ENCODE peak calls at places on chromosome 18, in seven cellular contexts. K is prostate gland; T is pancreas; M is AG04450; P is CD4-positive, alpha-beta T cell; B is A549; J is brain microvascular endothelial cell. F is an unnamed sample.
A peak's percentile ranks its signal among the peaks of the same experiment; 100 is the strongest.

GRCh38 chr18:47168913-47169312 is 7.3 kb downstream of the IER3IP1 start:
- DNase-seq in K (no peak), T (no peak), M (no peak), P (no peak), B (no peak), J (no peak), F (no peak)

GRCh38 chr18:26757263-26758019 is 108.1 kb downstream of the AQP4 start:
- DNase-seq in K (peak; percentile 74), T (peak; percentile 70), M (no peak), P (no peak), B (no peak), J (no peak), F (no peak)

GRCh38 chr18:62989195-62989594 is 273.9 kb downstream of the PHLPP1 start:
- DNase-seq in K (no peak), T (no peak), M (no peak), P (no peak), B (no peak), J (no peak), F (no peak)

GRCh38 chr18:24987271-24987932 is 364.6 kb downstream of the ZNF521 start:
- DNase-seq in K (peak; percentile 13), T (no peak), M (no peak), P (no peak), B (no peak), J (no peak), F (no peak)

GRCh38 chr18:46471809-46472498 is 185.1 kb downstream of the LOXHD1 start:
- DNase-seq in K (no peak), T (no peak), M (no peak), P (no peak), B (no peak), J (no peak), F (no peak)

GRCh38 chr18:26438980-26439379 is 109.4 kb downstream of the KCTD1 start:
- DNase-seq in K (no peak), T (no peak), M (no peak), P (no peak), B (no peak), J (no peak), F (no peak)

GRCh38 chr18:286515-287310 is 18.9 kb upstream of the THOC1 start:
- DNase-seq in K (no peak), T (no peak), M (no peak), P (no peak), B (no peak), J (peak; percentile 6), F (no peak)

GRCh38 chr18:79427368-79428225 is 31.9 kb downstream of the NFATC1 start:
- DNase-seq in K (no peak), T (no peak), M (no peak), P (no peak), B (no peak), J (no peak), F (no peak)

GRCh38 chr18:46686186-46686585 is 29.2 kb upstream of the LOXHD1 start:
- DNase-seq in K (no peak), T (no peak), M (no peak), P (no peak), B (no peak), J (no peak), F (no peak)

GRCh38 chr18:9137168-9138066 is 836 bp downstream of the ANKRD12 start:
- DNase-seq in K (peak; percentile 52), T (peak; percentile 74), M (peak; percentile 82), P (peak; percentile 74), B (peak; percentile 37), J (peak; percentile 77), F (peak; percentile 66)

GRCh38 chr18:8084160-8084559 is 517.0 kb downstream of the PTPRM start:
- DNase-seq in K (no peak), T (peak; percentile 46), M (peak; percentile 6), P (no peak), B (peak; percentile 15), J (peak; percentile 49), F (no peak)

GRCh38 chr18:13372405-13372995 is 153.9 kb downstream of the LDLRAD4 start:
- DNase-seq in K (no peak), T (no peak), M (no peak), P (no peak), B (no peak), J (no peak), F (no peak)

GRCh38 chr18:3885209-3885792 is 435.3 kb downstream of the TGIF1 start:
- DNase-seq in K (no peak), T (no peak), M (no peak), P (no peak), B (peak; percentile 44), J (peak; percentile 11), F (no peak)

GRCh38 chr18:11859903-11860407 is 8.7 kb downstream of the CHMP1B start:
- DNase-seq in K (no peak), T (no peak), M (peak; percentile 21), P (no peak), B (peak; percentile 67), J (peak; percentile 91), F (no peak)

GRCh38 chr18:78965260-78965659 is 14.4 kb upstream of the SALL3 start:
- DNase-seq in K (no peak), T (no peak), M (no peak), P (no peak), B (no peak), J (no peak), F (no peak)

GRCh38 chr18:77062518-77063003 is 70.0 kb downstream of the MBP start:
- DNase-seq in K (no peak), T (no peak), M (peak; percentile 21), P (peak; percentile 65), B (no peak), J (peak; percentile 98), F (no peak)

GRCh38 chr18:13264091-13264777 is 45.7 kb downstream of the LDLRAD4 start:
- DNase-seq in K (no peak), T (no peak), M (no peak), P (no peak), B (no peak), J (no peak), F (no peak)

GRCh38 chr18:13112982-13113381 is 105.6 kb upstream of the LDLRAD4 start:
- DNase-seq in K (no peak), T (peak; percentile 37), M (no peak), P (no peak), B (no peak), J (peak; percentile 58), F (no peak)

DNA sequence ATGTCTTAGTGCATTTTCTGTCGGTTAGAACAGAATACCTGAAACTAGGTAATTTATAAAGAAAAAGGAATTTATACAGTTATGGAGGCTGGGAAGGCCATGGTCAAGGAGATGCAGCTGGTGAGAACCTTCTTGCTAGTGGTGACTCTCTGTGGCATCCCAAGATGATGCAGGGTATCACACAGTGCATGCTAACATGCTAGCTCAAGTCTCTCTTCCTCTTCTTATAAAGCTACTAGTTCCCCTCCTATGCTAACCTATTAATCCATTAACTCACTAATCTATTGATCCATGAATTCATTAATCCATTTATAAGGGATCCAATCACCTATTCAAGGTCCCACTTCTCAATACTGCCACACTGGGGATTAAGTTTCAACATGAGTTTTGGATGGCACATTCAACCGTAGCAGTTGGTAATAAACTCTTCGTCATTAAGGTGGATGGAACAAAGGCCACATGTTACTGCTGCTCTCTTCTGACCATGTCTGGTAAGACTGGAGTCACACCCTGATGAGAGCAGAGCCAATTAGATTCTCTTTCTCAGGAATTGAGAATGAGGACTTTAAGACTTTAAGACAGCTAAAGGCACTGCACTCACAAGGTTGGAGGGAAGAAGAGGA is 211.6 kb upstream of the SMAD7 start:
- DNase-seq in K (no peak), T (no peak), M (no peak), P (no peak), B (no peak), J (no peak), F (no peak)
- TF ChIP-seq CTCF in K (no peak), T (no peak), M (no peak), P (no peak), B (no peak), J (no peak), F (no peak)

DNA sequence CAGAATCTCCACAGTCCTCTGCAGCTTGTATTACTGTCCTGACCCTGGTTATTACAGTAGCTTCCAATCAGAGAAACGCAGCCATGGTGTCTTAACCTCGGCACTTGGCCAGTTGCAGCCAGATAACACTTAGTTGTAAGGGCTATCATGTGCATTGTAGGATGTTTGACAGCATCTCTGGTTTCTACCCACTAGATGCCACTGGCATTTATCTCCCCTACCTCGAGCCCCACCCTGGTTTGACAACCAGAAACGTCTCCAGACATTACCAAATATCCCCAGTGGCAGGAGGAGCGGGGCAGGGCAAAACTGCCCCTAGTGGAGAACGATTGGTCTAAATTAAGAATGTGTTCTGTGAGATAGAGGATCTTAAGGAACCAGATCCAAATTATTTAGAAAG is 13.1 kb downstream of the DSG2 start:
- DNase-seq in K (no peak), T (no peak), M (no peak), P (no peak), B (no peak), J (no peak), F (no peak)
- TF ChIP-seq CTCF in K (no peak), T (no peak), M (no peak), P (no peak), B (peak; percentile 10), J (peak; percentile 34), F (no peak)

GRCh38 chr18:53147472-53147871 is 807.5 kb downstream of the DCC start:
- DNase-seq in K (no peak), T (no peak), M (no peak), P (no peak), B (no peak), J (no peak), F (no peak)

GRCh38 chr18:53152478-53152877 is 812.5 kb downstream of the DCC start:
- DNase-seq in K (no peak), T (no peak), M (no peak), P (no peak), B (no peak), J (no peak), F (no peak)

GRCh38 chr18:53148056-53148574 is 808.1 kb downstream of the DCC start:
- DNase-seq in K (no peak), T (no peak), M (no peak), P (no peak), B (no peak), J (no peak), F (no peak)

GRCh38 chr18:53153800-53154199 is 813.8 kb downstream of the DCC start:
- DNase-seq in K (no peak), T (no peak), M (no peak), P (no peak), B (no peak), J (no peak), F (no peak)

DNA sequence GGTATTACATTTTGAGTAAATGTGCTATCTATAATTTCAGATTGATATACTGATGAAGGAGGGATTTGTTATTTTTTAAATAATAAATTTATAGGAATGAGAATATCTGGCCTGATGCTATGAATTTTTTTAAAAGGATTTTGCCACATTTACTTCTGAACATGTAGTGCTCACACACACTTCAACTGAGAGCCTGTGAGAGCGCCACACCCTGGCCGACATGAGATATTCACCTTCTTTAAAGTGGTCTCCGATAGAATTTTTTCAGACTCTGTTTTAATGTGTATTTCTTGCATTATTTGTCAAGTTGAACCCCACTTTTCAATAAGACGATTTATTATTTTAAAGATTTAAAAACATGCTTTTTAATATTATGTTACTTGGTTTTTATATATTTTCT is 813.3 kb downstream of the DCC start:
- DNase-seq in K (no peak), T (no peak), M (no peak), P (no peak), B (peak; percentile 1), J (no peak), F (no peak)
- TF ChIP-seq CTCF in K (no peak), T (no peak), M (no peak), P (no peak), B (peak; percentile 17), J (no peak), F (no peak)

DNA sequence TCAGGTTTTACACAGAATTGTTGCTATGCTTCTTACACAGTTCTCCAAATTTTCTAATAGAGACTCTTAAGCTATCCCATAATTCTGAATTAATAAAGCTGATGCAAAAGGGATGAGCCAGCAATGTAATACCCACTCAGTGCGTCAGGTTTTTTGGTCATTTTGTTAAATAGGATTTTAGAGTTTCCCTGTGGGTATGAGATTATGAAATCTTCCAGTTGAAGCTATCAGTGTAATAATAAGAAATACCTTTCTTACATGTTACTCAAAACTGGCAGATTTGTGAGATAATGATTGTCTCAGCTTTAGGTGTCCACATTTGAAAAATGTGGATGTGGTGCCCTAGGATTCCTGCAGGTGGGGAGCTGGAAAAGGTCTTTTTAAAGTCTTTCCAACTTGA is 44.5 kb downstream of the SOCS6 start:
- DNase-seq in K (no peak), T (no peak), M (no peak), P (no peak), B (no peak), J (no peak), F (no peak)
- TF ChIP-seq CTCF in K (no peak), T (no peak), M (no peak), P (no peak), B (no peak), J (no peak), F (no peak)

F was measured in natural killer cell.